ENCODE peak calls at places on chromosomes 2 and 18, in ten cellular contexts. N is brain microvascular endothelial cell, Y is RWPE2, Q is astrocyte of the spinal cord, F is tibial artery, V is heart left ventricle, O is adrenal gland, W is choroid plexus epithelial cell, X is GM06990, U is fibroblast of lung. I is an unnamed sample.

GRCh38 chr2:120398051-120398960 is 52.4 kb downstream of the INHBB start:
- DNase-seq in U (no peak), O (no peak), F (peak), X (no peak), W (peak), N (peak), Q (peak), Y (no peak), V (no peak), I (no peak)

GRCh38 chr2:121999273-121999672 is 243.8 kb downstream of the TSN start:
- DNase-seq in O (no peak), F (no peak), V (no peak), Q (peak), N (peak), W (peak), X (no peak), U (peak), Y (no peak), I (no peak)

GRCh38 chr2:203759692-203760365 is 53.4 kb downstream of the CD28 start:
- DNase-seq in V (no peak), W (peak), Q (peak), X (no peak), Y (no peak), F (no peak), N (peak), O (peak), U (peak), I (no peak)

GRCh38 chr2:28565720-28566295 is 69.9 kb downstream of the PLB1 start:
- DNase-seq in N (no peak), Y (peak), X (no peak), W (no peak), O (no peak), F (no peak), U (no peak), V (no peak), Q (no peak), I (no peak)

GRCh38 chr2:230864605-230865323 is at the start of gene ITM2C:
- DNase-seq in V (peak), N (peak), W (peak), Q (peak), F (no peak), X (peak), Y (peak), U (peak), O (peak), I (no peak)

GRCh38 chr18:63141777-63142176 is 177.8 kb downstream of the BCL2 start:
- DNase-seq in V (no peak), F (no peak), N (no peak), U (no peak), W (no peak), O (no peak), Y (no peak), X (peak), Q (no peak), I (no peak)

GRCh38 chr18:79404567-79404910 is 8.8 kb downstream of the NFATC1 start:
- DNase-seq in U (no peak), Q (no peak), O (no peak), X (no peak), Y (no peak), V (peak), N (no peak), F (no peak), W (no peak), I (no peak)

GRCh38 chr18:63708650-63709049 is 5.9 kb downstream of the SERPINB11 start:
- DNase-seq in Y (no peak), U (peak), V (no peak), X (no peak), F (no peak), N (peak), O (no peak), W (peak), Q (peak), I (no peak)

GRCh38 chr2:174014699-174015070 is 49.5 kb upstream of the SP3 start:
- DNase-seq in W (no peak), Y (no peak), O (no peak), F (no peak), U (no peak), X (no peak), V (peak), Q (no peak), N (no peak), I (no peak)

DNA sequence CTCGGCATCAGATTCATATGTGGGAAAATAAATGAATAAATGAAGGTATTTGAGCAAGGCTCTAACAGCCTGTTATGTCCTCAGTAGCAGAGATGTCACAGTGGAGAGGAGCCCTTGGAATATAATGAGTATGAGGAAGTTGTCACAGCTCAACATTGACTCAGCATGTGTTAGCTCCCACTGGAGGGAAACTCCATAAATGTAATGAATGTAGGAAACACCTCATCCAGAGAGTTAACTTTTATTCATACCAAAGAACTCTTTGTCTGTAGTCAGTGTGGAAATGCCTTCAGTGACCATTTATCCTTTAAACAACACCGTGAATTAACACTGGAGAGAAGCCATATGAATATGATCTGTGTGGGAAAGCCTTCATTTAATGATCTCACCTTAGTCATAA is 59.8 kb downstream of the CYP1B1 start:
- DNase-seq in V (no peak), W (no peak), F (no peak), U (no peak), X (no peak), Y (no peak), Q (no peak), O (no peak), N (no peak), I (no peak)
- H3K4me3 ChIP-seq in V (no peak), W (no peak), F (no peak), U (no peak), X (no peak), Y (no peak), Q (no peak), O (no peak), N (no peak), I (no peak)

GRCh38 chr18:22868831-22869230 is 64.3 kb upstream of the RBBP8 start:
- DNase-seq in W (no peak), U (no peak), Q (no peak), Y (no peak), N (no peak), O (no peak), F (no peak), X (no peak), V (no peak), I (no peak)

GRCh38 chr18:22872894-22873537 is 60.1 kb upstream of the RBBP8 start:
- DNase-seq in X (no peak), Y (no peak), N (no peak), U (peak), V (no peak), F (no peak), O (no peak), Q (no peak), W (peak), I (no peak)

GRCh38 chr18:22871809-22872525 is 61.2 kb upstream of the RBBP8 start:
- DNase-seq in Y (no peak), Q (peak), W (peak), U (peak), V (no peak), F (no peak), O (no peak), N (peak), X (no peak), I (no peak)
- H3K4me3 ChIP-seq in Y (no peak), Q (no peak), W (no peak), U (no peak), V (no peak), F (no peak), O (no peak), N (no peak), X (no peak), I (no peak)

GRCh38 chr2:235729182-235729929 is 235.5 kb downstream of the AGAP1 start:
- DNase-seq in X (no peak), O (no peak), F (peak), U (no peak), Q (no peak), Y (no peak), V (no peak), N (no peak), W (no peak), I (no peak)
- H3K4me3 ChIP-seq in X (no peak), O (no peak), F (no peak), U (no peak), Q (no peak), Y (no peak), V (no peak), N (no peak), W (no peak), I (no peak)

GRCh38 chr2:68362069-68362468 is 3.0 kb upstream of the PLEK start:
- DNase-seq in Q (peak), Y (no peak), V (peak), N (peak), O (peak), W (peak), U (peak), X (peak), F (peak), I (peak)
- H3K4me3 ChIP-seq in Q (no peak), Y (no peak), V (peak), N (no peak), O (no peak), W (no peak), U (no peak), X (peak), F (peak), I (no peak)

DNA sequence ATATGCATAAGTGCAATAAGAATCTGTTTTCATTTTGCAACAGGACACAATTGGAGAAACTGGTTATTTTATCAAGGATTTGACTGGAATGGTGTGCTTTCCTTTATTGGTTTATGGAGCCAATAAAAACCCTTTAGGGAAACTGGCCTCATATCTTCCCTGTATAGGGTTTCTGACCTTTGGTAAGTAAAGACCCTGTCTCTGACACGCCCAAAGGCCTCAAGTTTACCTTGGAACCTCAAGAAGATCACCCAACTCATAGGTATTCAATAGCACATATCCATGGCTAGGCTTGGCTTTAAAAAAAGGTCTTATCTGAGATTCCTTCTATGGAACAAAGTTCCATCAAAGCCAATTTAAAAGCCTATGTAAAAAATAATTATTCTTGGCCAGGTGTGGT is 11.2 kb downstream of the HAAO start:
- DNase-seq in Q (no peak), F (no peak), W (no peak), N (no peak), O (no peak), Y (no peak), X (no peak), U (no peak), V (no peak), I (no peak)
- H3K4me3 ChIP-seq in Q (no peak), F (no peak), W (no peak), N (no peak), O (no peak), Y (no peak), X (no peak), U (no peak), V (no peak), I (no peak)

GRCh38 chr2:187581125-187581896 is 27.1 kb upstream of the TFPI start:
- DNase-seq in O (no peak), W (peak), X (no peak), Q (peak), V (no peak), N (peak), U (peak), F (no peak), Y (no peak), I (no peak)
- H3K4me3 ChIP-seq in O (no peak), W (peak), X (no peak), Q (peak), V (peak), N (no peak), U (peak), F (peak), Y (no peak), I (peak)

GRCh38 chr2:238139841-238140439 is 1.5 kb downstream of the KLHL30 start:
- DNase-seq in V (no peak), F (no peak), Q (no peak), U (no peak), Y (no peak), N (no peak), O (no peak), W (no peak), X (no peak), I (no peak)

GRCh38 chr2:238138331-238139102 is at the start of gene KLHL30:
- DNase-seq in V (peak), U (no peak), N (no peak), O (no peak), F (peak), X (no peak), W (no peak), Q (no peak), Y (no peak), I (no peak)

GRCh38 chr2:238139141-238139840 is 823 bp downstream of the KLHL30 start:
- DNase-seq in O (no peak), V (no peak), N (no peak), W (no peak), U (no peak), Y (no peak), F (no peak), X (peak), Q (no peak), I (no peak)

GRCh38 chr2:238136820-238137537 is 1.5 kb upstream of the KLHL30 start:
- DNase-seq in Q (no peak), W (peak), O (peak), X (no peak), U (peak), Y (no peak), F (peak), V (peak), N (peak), I (no peak)

GRCh38 chr2:238137885-238138284 is 583 bp upstream of the KLHL30 start:
- DNase-seq in F (no peak), X (no peak), W (no peak), Y (no peak), O (no peak), N (no peak), V (no peak), Q (no peak), U (no peak), I (no peak)
- H3K4me3 ChIP-seq in F (no peak), X (no peak), W (no peak), Y (no peak), O (no peak), N (no peak), V (no peak), Q (no peak), U (no peak), I (no peak)